ENCODE peak calls at places on chromosome 10, in five cellular contexts. K is suprapubic skin, J is IMR-90, R is thoracic aorta, L is mucosa of descending colon. Q is an unnamed sample. For H3K9me3, the result is how much of the 10 kb centered on the place peaks cover.

GRCh38 chr10:112535432-112536038 is 88.5 kb downstream of the VTI1A start:
- DNase-seq in K (no peak), J (peak), R (no peak), L (no peak), Q (no peak)

GRCh38 chr10:132547421-132547861 is 9.9 kb downstream of the INPP5A start:
- DNase-seq in K (no peak), J (no peak), R (no peak), L (peak), Q (no peak)

GRCh38 chr10:65365878-65366277 is 1560.0 kb upstream of the LRRTM3 start:
- DNase-seq in K (no peak), J (no peak), R (no peak), L (no peak), Q (no peak)

GRCh38 chr10:131855396-131855762 is 45.4 kb upstream of the PPP2R2D start:
- DNase-seq in K (peak), J (no peak), R (no peak), L (no peak), Q (no peak)

GRCh38 chr10:18501198-18501597 is 150.2 kb downstream of the NSUN6 start:
- DNase-seq in K (no peak), J (peak), R (no peak), L (no peak), Q (no peak)

GRCh38 chr10:3119796-3120459 is 52.6 kb downstream of the PFKP start:
- DNase-seq in K (no peak), J (peak), R (no peak), L (no peak), Q (no peak)

GRCh38 chr10:70759769-70760168 is 25.4 kb downstream of the TBATA start:
- DNase-seq in K (no peak), J (no peak), R (no peak), L (peak), Q (no peak)

GRCh38 chr10:24957624-24958435 is 5.4 kb upstream of the PRTFDC1 start:
- DNase-seq in K (no peak), J (peak), R (no peak), L (no peak), Q (peak)

GRCh38 chr10:130885021-130885655 is 426.4 kb downstream of the TCERG1L start:
- DNase-seq in K (no peak), J (no peak), R (no peak), L (no peak), Q (no peak)

GRCh38 chr10:34916368-34916767 is 101.3 kb upstream of the PARD3 start:
- DNase-seq in K (peak), J (peak), R (no peak), L (no peak), Q (peak)

GRCh38 chr10:6171891-6172354 is 30.8 kb upstream of the PFKFB3 start:
- DNase-seq in K (no peak), J (peak), R (peak), L (no peak), Q (peak)

GRCh38 chr10:69234447-69234846 is 14.3 kb downstream of the HKDC1 start:
- DNase-seq in K (no peak), J (no peak), R (no peak), L (no peak), Q (no peak)

GRCh38 chr10:120260446-120260845 is 196.6 kb upstream of the PLPP4 start:
- DNase-seq in K (no peak), J (no peak), R (no peak), L (no peak), Q (no peak)

GRCh38 chr10:89369142-89370105 is 8.4 kb upstream of the IFIT1B start:
- DNase-seq in K (no peak), J (peak), R (no peak), L (no peak), Q (no peak)

GRCh38 chr10:113746188-113746950 is 5.1 kb upstream of the PLEKHS1 start:
- DNase-seq in K (no peak), J (no peak), R (no peak), L (peak), Q (no peak)

GRCh38 chr10:97640868-97641811 is 669 bp downstream of the PI4K2A start:
- DNase-seq in K (peak), J (peak), R (no peak), L (peak), Q (peak)

GRCh38 chr10:21304608-21305007 is 220.9 kb downstream of the SKIDA1 start:
- DNase-seq in K (peak), J (no peak), R (no peak), L (no peak), Q (no peak)

GRCh38 chr10:63553031-63553430 is 31.8 kb downstream of the REEP3 start:
- DNase-seq in K (no peak), J (peak), R (no peak), L (no peak), Q (peak)

GRCh38 chr10:42304341-42304740 is 334.0 kb downstream of the ZNF33B start:
- DNase-seq in K (no peak), J (peak), R (no peak), L (no peak), Q (peak)
- H3K9me3 ChIP-seq in K (half or more), J (under half), R (half or more), L (half or more), Q (half or more)

DNA sequence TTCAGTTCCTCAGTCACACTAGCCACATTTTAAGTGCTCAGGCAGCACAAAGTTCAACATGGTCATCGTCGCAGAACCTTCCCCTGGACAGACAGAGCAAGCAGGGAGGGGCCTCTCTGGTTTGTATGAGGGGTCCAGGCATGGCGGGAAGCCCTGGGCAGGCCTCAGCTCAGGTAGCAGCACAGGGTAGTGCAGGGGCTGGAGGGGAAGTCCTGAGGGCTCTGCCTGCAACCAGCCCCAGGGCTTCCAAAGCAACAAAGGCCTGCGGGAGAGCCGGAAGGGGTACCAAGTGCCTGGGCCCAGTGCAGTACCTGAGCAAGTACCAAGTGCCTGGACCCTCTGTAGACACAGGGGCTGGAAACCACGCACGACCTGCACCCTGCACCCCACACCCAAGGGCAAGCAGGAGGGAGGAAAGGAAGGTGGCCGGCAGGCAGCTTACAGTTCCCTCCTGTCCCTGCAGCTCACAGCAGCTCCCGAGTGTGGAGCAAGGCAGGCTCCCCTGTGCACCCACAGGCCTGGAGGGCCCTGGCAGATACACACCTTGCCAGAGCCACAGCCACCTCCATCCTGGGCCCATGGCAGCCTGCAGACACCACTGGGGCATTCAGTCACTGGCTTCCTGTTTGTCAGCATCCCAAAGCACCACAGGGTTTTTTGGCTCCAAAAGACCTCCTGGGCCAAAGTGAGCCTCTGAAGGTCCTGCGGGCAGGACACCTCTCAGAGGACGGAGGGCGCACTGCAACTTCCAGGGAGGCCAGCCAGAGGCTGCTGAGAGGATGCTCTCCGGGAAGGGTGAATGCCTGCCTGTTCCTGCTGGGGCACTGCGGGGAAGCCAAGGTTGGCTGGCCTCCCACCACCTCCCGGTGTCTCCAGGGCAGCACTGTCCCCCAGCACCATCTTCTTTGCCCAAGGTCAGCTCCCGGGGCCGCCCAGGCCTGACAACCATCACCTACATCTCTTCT is 6.5 kb upstream of the RET start:
- DNase-seq in K (no peak), J (no peak), R (no peak), L (peak), Q (no peak)
- TF ChIP-seq CTCF in K (no peak), J (no peak), R (no peak), L (no peak), Q (no peak)

GRCh38 chr10:124744688-124745055 is 494 bp upstream of the FAM53B start:
- DNase-seq in K (no peak), J (peak), R (no peak), L (no peak), Q (no peak)
- H3K4me3 ChIP-seq in K (peak), J (peak), R (peak), L (peak), Q (peak)

DNA sequence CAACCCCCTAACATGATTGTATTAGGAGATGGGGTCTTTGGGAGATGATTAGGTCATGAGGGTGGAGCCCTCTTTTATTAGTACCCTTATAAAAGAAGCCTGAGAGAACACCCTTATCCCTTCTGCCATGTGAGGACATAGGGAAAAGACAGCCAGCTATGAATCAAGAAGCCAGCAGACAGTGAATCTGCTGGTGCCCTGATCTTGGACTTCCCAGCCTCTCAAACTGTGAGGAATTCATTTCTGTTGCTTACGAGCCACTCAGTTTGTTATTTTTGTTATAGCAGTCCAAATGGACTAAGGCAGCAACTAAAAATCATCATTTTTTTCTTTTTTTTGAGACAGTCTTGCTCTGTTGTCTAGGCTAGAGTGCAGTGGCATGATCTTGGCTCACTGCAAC is 59.8 kb downstream of the SLC18A2 start:
- DNase-seq in K (no peak), J (no peak), R (no peak), L (no peak), Q (no peak)
- H3K9me3 ChIP-seq in K (under half), J (under half), R (under half), L (under half), Q (under half)

GRCh38 chr10:117542706-117543244 is at the start of gene EMX2:
- DNase-seq in K (no peak), J (no peak), R (no peak), L (no peak), Q (no peak)

GRCh38 chr10:117541909-117542705 is 439 bp upstream of the EMX2 start:
- DNase-seq in K (peak), J (peak), R (no peak), L (no peak), Q (no peak)

GRCh38 chr10:117543999-117544728 is 1.6 kb downstream of the EMX2 start:
- DNase-seq in K (peak), J (no peak), R (no peak), L (no peak), Q (no peak)

GRCh38 chr10:117544729-117545140 is 2.2 kb downstream of the EMX2 start:
- DNase-seq in K (peak), J (no peak), R (no peak), L (no peak), Q (no peak)

GRCh38 chr10:117543245-117543998 is 876 bp downstream of the EMX2 start:
- DNase-seq in K (peak), J (no peak), R (no peak), L (no peak), Q (no peak)
- TF ChIP-seq CTCF in K (peak), J (no peak), R (peak), L (no peak), Q (no peak)

GRCh38 chr10:77070892-77071595 is 566.6 kb downstream of the KCNMA1 start:
- DNase-seq in K (peak), J (no peak), R (no peak), L (no peak), Q (no peak)
- H3K4me3 ChIP-seq in K (no peak), J (no peak), R (no peak), L (no peak), Q (no peak)

GRCh38 chr10:37813763-37814162 is 43.6 kb downstream of the ZNF248 start:
- DNase-seq in K (no peak), J (no peak), R (no peak), L (no peak), Q (no peak)
- H3K9me3 ChIP-seq in K (half or more), J (under half), R (half or more), L (half or more), Q (under half)

DNA sequence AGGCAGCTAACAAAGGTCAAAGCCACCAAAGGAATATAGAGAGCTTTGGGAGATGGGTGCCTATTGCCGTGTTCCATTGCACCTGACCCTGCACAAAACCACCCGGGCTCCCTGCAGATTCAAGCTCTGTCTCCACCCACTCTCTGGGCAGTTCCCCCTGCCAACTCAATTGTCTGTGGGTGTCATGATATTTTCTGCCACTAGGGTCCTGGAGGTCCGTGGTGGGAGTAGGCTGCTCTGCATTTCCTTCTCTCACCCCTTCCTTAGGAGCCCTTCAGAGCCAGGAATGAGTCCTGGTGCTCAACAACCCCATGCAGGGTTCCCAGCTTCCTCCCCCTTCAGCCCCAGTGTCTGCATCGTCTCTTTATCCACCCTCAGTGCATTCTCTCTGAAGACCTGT is 34.1 kb downstream of the PNLIPRP2 start:
- DNase-seq in K (no peak), J (no peak), R (no peak), L (no peak), Q (no peak)
- TF ChIP-seq CTCF in K (no peak), J (no peak), R (peak), L (no peak), Q (peak)

GRCh38 chr10:43825984-43826383 is 177.3 kb upstream of the ZNF32 start:
- DNase-seq in K (no peak), J (no peak), R (no peak), L (no peak), Q (no peak)

GRCh38 chr10:43822509-43823236 is 174.0 kb upstream of the ZNF32 start:
- DNase-seq in K (no peak), J (no peak), R (no peak), L (no peak), Q (no peak)

GRCh38 chr10:43823237-43823605 is 174.5 kb upstream of the ZNF32 start:
- DNase-seq in K (no peak), J (no peak), R (no peak), L (no peak), Q (no peak)

GRCh38 chr10:43825421-43825820 is 176.7 kb upstream of the ZNF32 start:
- DNase-seq in K (no peak), J (no peak), R (no peak), L (no peak), Q (no peak)

DNA sequence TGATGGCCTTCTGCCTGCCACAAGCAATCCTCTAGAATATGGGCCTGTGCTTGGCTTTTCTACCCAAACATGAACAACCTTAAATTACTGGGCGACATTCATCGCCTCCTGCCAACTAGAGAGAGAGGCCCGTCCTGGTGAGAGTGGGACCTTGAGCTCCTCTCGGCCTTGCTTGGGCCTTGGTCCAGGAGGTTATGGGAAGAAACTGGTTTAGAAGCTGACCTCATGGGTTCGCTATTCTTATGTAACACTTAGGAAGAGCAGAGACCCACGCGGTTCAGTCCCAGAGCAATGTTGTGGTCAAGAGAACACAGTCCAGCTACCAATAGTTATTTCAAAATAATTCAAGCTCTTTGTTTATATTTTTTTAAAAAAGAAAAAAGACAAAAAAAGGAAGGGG is 176.3 kb upstream of the ZNF32 start:
- DNase-seq in K (no peak), J (peak), R (peak), L (no peak), Q (peak)
- H3K4me3 ChIP-seq in K (no peak), J (no peak), R (no peak), L (no peak), Q (no peak)